ENCODE peak calls at places on chromosomes 5 and 9, in ten cellular contexts. Q is WERI-Rb-1; Y is KBM-7; K is NCI-H1105; L is Right ventricle myocardium superior; W is T-helper 1 cell; P is HEK293T; J is mucosa of gallbladder; M is activated CD4-positive, alpha-beta T cell treated with anti-CD3 and anti-CD28 coated beads for 24 hours; N is fibroblast of lung. E is an unnamed sample.

GRCh38 chr9:127546125-127546832 is 65.8 kb upstream of the STXBP1 start:
- DNase-seq in Q (no peak), Y (no peak), K (no peak), L (no peak), W (no peak), P (no peak), J (no peak), M (no peak), N (no peak), E (no peak)

GRCh38 chr5:39349484-39349883 is 14.8 kb downstream of the C9 start:
- DNase-seq in Q (no peak), Y (no peak), K (no peak), L (no peak), W (no peak), P (no peak), J (no peak), M (no peak), N (no peak), E (no peak)

GRCh38 chr5:57499262-57500050 is 16.8 kb upstream of the ACTBL2 start:
- DNase-seq in Q (no peak), Y (peak), K (no peak), L (no peak), W (peak), P (peak), J (no peak), M (no peak), N (peak), E (no peak)

GRCh38 chr5:170809551-170809950 is 26.0 kb downstream of the GABRP start:
- DNase-seq in Q (peak), Y (peak), K (peak), L (no peak), W (no peak), P (peak), J (peak), M (no peak), N (peak), E (no peak)

GRCh38 chr5:6454628-6455053 is 6.0 kb downstream of the UBE2QL1 start:
- DNase-seq in Q (no peak), Y (no peak), K (no peak), L (peak), W (no peak), P (no peak), J (no peak), M (no peak), N (no peak), E (no peak)

GRCh38 chr9:2809692-2810423 is 34.0 kb downstream of the PUM3 start:
- DNase-seq in Q (no peak), Y (no peak), K (no peak), L (no peak), W (no peak), P (no peak), J (peak), M (no peak), N (peak), E (no peak)

GRCh38 chr9:12695474-12695873 is 2.3 kb downstream of the TYRP1 start:
- DNase-seq in Q (no peak), Y (no peak), K (no peak), L (peak), W (no peak), P (no peak), J (no peak), M (no peak), N (peak), E (no peak)

GRCh38 chr5:14281746-14282181 is 138.6 kb downstream of the TRIO start:
- DNase-seq in Q (no peak), Y (no peak), K (no peak), L (no peak), W (no peak), P (no peak), J (no peak), M (no peak), N (no peak), E (no peak)

GRCh38 chr5:159893020-159893695 is 23.1 kb upstream of the ADRA1B start:
- DNase-seq in Q (no peak), Y (no peak), K (no peak), L (no peak), W (no peak), P (no peak), J (no peak), M (no peak), N (no peak), E (no peak)

GRCh38 chr9:24899463-24899862 is 353.8 kb upstream of the IZUMO3 start:
- DNase-seq in Q (no peak), Y (no peak), K (no peak), L (no peak), W (no peak), P (no peak), J (no peak), M (no peak), N (no peak), E (no peak)

GRCh38 chr5:84014966-84015365 is 294.3 kb upstream of the HAPLN1 start:
- DNase-seq in Q (no peak), Y (no peak), K (no peak), L (no peak), W (no peak), P (no peak), J (no peak), M (no peak), N (no peak), E (no peak)

GRCh38 chr5:170216262-170216864 is 16.4 kb upstream of the C5orf58 start:
- DNase-seq in Q (no peak), Y (peak), K (peak), L (no peak), W (no peak), P (peak), J (no peak), M (no peak), N (peak), E (peak)

GRCh38 chr5:141559481-141559880 is 59.3 kb downstream of the DIAPH1 start:
- DNase-seq in Q (no peak), Y (no peak), K (no peak), L (no peak), W (no peak), P (no peak), J (no peak), M (no peak), N (peak), E (no peak)

GRCh38 chr5:1217596-1218206 is 7.5 kb upstream of the SLC6A18 start:
- DNase-seq in Q (no peak), Y (no peak), K (no peak), L (no peak), W (no peak), P (no peak), J (no peak), M (no peak), N (no peak), E (no peak)

GRCh38 chr9:121566401-121567141 is 66.9 kb upstream of the GGTA1 start:
- DNase-seq in Q (peak), Y (no peak), K (no peak), L (peak), W (no peak), P (no peak), J (no peak), M (no peak), N (peak), E (no peak)

GRCh38 chr5:112533315-112533867 is 114.3 kb upstream of the EPB41L4A start:
- DNase-seq in Q (no peak), Y (no peak), K (no peak), L (no peak), W (no peak), P (no peak), J (peak), M (no peak), N (no peak), E (no peak)

GRCh38 chr5:153753645-153754432 is 263.4 kb downstream of the GRIA1 start:
- DNase-seq in Q (no peak), Y (no peak), K (no peak), L (no peak), W (no peak), P (no peak), J (no peak), M (no peak), N (peak), E (no peak)